ENCODE peak calls at places on chromosomes 16 and 17, in six cellular contexts. Z, H, A, D, K and S are unnamed samples.

GRCh38 chr17:64004903-64005733 is 7.0 kb downstream of the PRR29 start:
- DNase-seq in K (no peak), Z (no peak), D (no peak), H (no peak), A (no peak), S (no peak)

GRCh38 chr16:66204761-66205160 is 161.7 kb upstream of the CDH5 start:
- DNase-seq in K (no peak), H (no peak), D (no peak), Z (no peak), A (no peak), S (no peak)

GRCh38 chr17:15409721-15410247 is 57.6 kb downstream of the CDRT4 start:
- DNase-seq in A (no peak), Z (no peak), H (peak), D (no peak), K (peak), S (no peak)

GRCh38 chr16:85823328-85823920 is 23.9 kb downstream of the COX4I1 start:
- DNase-seq in H (no peak), Z (no peak), A (no peak), D (no peak), K (no peak), S (peak)

GRCh38 chr16:46745594-46745993 is 2.5 kb downstream of the MYLK3 start:
- DNase-seq in K (no peak), H (no peak), D (no peak), Z (no peak), A (no peak), S (no peak)

GRCh38 chr17:76354747-76355310 is 1.1 kb upstream of the PRPSAP1 start:
- DNase-seq in A (no peak), Z (no peak), H (no peak), D (no peak), K (no peak), S (no peak)

GRCh38 chr16:2022723-2023097 is 3.1 kb downstream of the NPW start:
- DNase-seq in D (no peak), A (no peak), Z (no peak), K (peak), H (no peak), S (no peak)

GRCh38 chr17:32161506-32162365 is 19.4 kb downstream of the RHOT1 start:
- DNase-seq in H (no peak), D (no peak), A (no peak), Z (no peak), K (peak), S (no peak)

GRCh38 chr16:3650631-3651265 is 3.7 kb upstream of the DNASE1 start:
- DNase-seq in H (no peak), Z (no peak), A (no peak), D (no peak), K (no peak), S (no peak)

GRCh38 chr17:28421775-28422305 is 15.8 kb upstream of the SLC46A1 start:
- DNase-seq in K (no peak), D (no peak), Z (no peak), H (no peak), A (no peak), S (no peak)

GRCh38 chr17:32927724-32928526 is at the start of gene TMEM98:
- DNase-seq in K (no peak), Z (no peak), H (no peak), A (no peak), D (peak), S (no peak)

GRCh38 chr17:75995385-75995925 is 5.2 kb upstream of the CDK3 start:
- DNase-seq in Z (no peak), D (no peak), K (no peak), H (no peak), A (no peak), S (peak)

GRCh38 chr16:1543085-1543896 is 9.8 kb downstream of the TMEM204 start:
- DNase-seq in K (peak), A (no peak), Z (no peak), H (peak), D (no peak), S (no peak)

GRCh38 chr16:86089341-86089900 is 190.5 kb downstream of the IRF8 start:
- DNase-seq in H (no peak), A (no peak), D (no peak), K (no peak), Z (no peak), S (no peak)

GRCh38 chr17:78366109-78366848 is 6.4 kb upstream of the SOCS3 start:
- DNase-seq in K (no peak), H (no peak), A (no peak), Z (no peak), D (no peak), S (no peak)

GRCh38 chr16:21203155-21203797 is 8.1 kb downstream of the ZP2 start:
- DNase-seq in A (no peak), K (no peak), D (no peak), H (no peak), Z (no peak), S (no peak)

GRCh38 chr16:9090101-9090959 is 1.1 kb upstream of the HAPSTR1 start:
- DNase-seq in Z (no peak), D (peak), H (peak), K (no peak), A (peak), S (peak)

GRCh38 chr17:18314059-18314730 is 599 bp downstream of the TOP3A start:
- DNase-seq in K (peak), D (no peak), A (no peak), H (no peak), Z (no peak), S (no peak)

GRCh38 chr16:59878479-59878878 is 1144.4 kb upstream of the GOT2 start:
- DNase-seq in A (no peak), H (no peak), Z (no peak), K (peak), D (no peak), S (no peak)

GRCh38 chr17:39240631-39241030 is 14.9 kb upstream of the STAC2 start:
- DNase-seq in K (no peak), Z (no peak), H (no peak), D (no peak), A (no peak), S (no peak)

GRCh38 chr16:86513471-86514277 is 3.3 kb downstream of the FOXF1 start:
- DNase-seq in K (no peak), D (no peak), A (no peak), H (no peak), Z (no peak), S (no peak)

GRCh38 chr16:27729516-27730304 is 179.8 kb downstream of the KATNIP start:
- DNase-seq in K (no peak), Z (no peak), D (no peak), H (peak), A (no peak), S (no peak)

GRCh38 chr17:55420067-55420775 is 1.4 kb downstream of the MMD start:
- DNase-seq in A (no peak), H (no peak), Z (no peak), D (no peak), K (no peak), S (no peak)

GRCh38 chr17:7327056-7327455 is 2.1 kb downstream of the NEURL4 start:
- DNase-seq in D (no peak), H (no peak), K (no peak), Z (no peak), A (no peak), S (no peak)

GRCh38 chr16:4477966-4478365 is 1.8 kb downstream of the HMOX2 start:
- DNase-seq in D (no peak), H (no peak), Z (no peak), K (peak), A (no peak), S (no peak)

GRCh38 chr17:1216209-1216937 is 36.6 kb upstream of the ABR start:
- DNase-seq in K (no peak), H (no peak), D (no peak), A (no peak), Z (no peak), S (no peak)

GRCh38 chr17:60169921-60170817 is 20.4 kb downstream of the CA4 start:
- DNase-seq in A (no peak), K (no peak), H (no peak), Z (no peak), D (no peak), S (no peak)

GRCh38 chr16:12494716-12495115 is 309.0 kb downstream of the CPPED1 start:
- DNase-seq in H (no peak), A (no peak), D (no peak), Z (no peak), K (no peak), S (no peak)

GRCh38 chr16:27164280-27164837 is 39.0 kb upstream of the KDM8 start:
- DNase-seq in K (no peak), H (no peak), D (no peak), Z (no peak), A (no peak), S (no peak)

GRCh38 chr16:20868890-20869289 is 31.3 kb downstream of the DCUN1D3 start:
- DNase-seq in K (no peak), A (no peak), H (peak), Z (peak), D (peak), S (no peak)

GRCh38 chr17:5499790-5500189 is 13.4 kb downstream of the MIS12 start:
- DNase-seq in D (peak), A (no peak), H (no peak), Z (no peak), K (no peak), S (no peak)

GRCh38 chr17:67322039-67322787 is 44.2 kb downstream of the PSMD12 start:
- DNase-seq in Z (no peak), K (no peak), A (no peak), D (no peak), H (no peak), S (no peak)

GRCh38 chr16:47976609-47977180 is 179.1 kb downstream of the ABCC12 start:
- DNase-seq in K (no peak), Z (no peak), H (no peak), D (no peak), A (no peak), S (no peak)